ENCODE peak calls at places on chromosomes 4 and X, in six cellular contexts. X is spleen, T is A549, K is adrenal gland, C is breast epithelium, D is lower leg skin. L is an unnamed sample.

GRCh38 chr4:3413217-3413671 is 28.5 kb upstream of the HGFAC start:
- DNase-seq in X (peak), T (no peak), K (peak), C (no peak), D (no peak), L (no peak)

GRCh38 chrX:139204903-139205667 is 325.5 kb upstream of the F9 start:
- DNase-seq in X (peak), T (peak), K (peak), C (peak), D (no peak), L (no peak)

GRCh38 chr4:99634742-99635360 is 22.8 kb downstream of the C4orf54 start:
- DNase-seq in X (no peak), T (no peak), K (no peak), C (no peak), D (no peak), L (no peak)

GRCh38 chrX:53715336-53715924 is 28.9 kb upstream of the HUWE1 start:
- DNase-seq in X (no peak), T (no peak), K (no peak), C (no peak), D (no peak), L (no peak)

GRCh38 chr4:158176108-158176507 is 3.3 kb upstream of the GASK1B start:
- DNase-seq in X (no peak), T (no peak), K (peak), C (peak), D (no peak), L (no peak)

GRCh38 chrX:3476973-3477372 is 130.5 kb upstream of the MXRA5 start:
- DNase-seq in X (no peak), T (no peak), K (no peak), C (no peak), D (no peak), L (no peak)

GRCh38 chrX:97898798-97899197 is 1015.1 kb downstream of the RPA4 start:
- DNase-seq in X (no peak), T (no peak), K (no peak), C (no peak), D (no peak), L (no peak)

GRCh38 chrX:123846598-123847038 is 13.2 kb upstream of the XIAP start:
- DNase-seq in X (no peak), T (peak), K (no peak), C (no peak), D (no peak), L (no peak)

GRCh38 chrX:11558972-11559371 is 106.7 kb downstream of the ARHGAP6 start:
- DNase-seq in X (no peak), T (peak), K (no peak), C (no peak), D (no peak), L (no peak)

GRCh38 chr4:77286906-77287305 is 129.9 kb downstream of the CCNG2 start:
- DNase-seq in X (no peak), T (no peak), K (no peak), C (no peak), D (no peak), L (no peak)

GRCh38 chr4:37964734-37965457 is 4.7 kb downstream of the PTTG2 start:
- DNase-seq in X (no peak), T (no peak), K (no peak), C (no peak), D (no peak), L (no peak)

GRCh38 chrX:55778322-55778721 is 60.8 kb downstream of the RRAGB start:
- DNase-seq in X (no peak), T (no peak), K (no peak), C (no peak), D (no peak), L (no peak)

DNA sequence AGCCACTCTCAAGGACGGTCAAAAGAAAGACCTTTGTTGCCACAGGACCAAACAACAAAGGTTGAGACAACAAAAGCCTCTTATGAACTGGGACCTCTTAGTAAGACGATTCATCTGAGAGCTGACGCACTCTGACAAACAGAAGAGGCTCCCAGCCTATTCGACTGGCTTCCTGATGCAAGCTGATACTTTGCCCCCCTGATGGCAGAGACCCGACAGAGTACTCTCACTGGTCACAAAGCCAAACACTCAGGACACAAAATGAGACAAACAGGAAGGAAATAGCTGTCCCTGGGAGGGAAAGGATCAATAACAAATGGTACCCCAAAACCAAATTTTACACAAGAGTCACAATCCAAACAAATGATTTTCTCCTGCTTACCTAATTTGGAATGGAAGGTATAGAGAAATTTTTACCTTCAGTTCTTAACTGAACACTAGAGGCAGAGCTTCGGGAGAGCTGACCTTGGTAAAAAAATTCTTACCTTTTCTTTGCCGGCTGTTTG is 75.2 kb upstream of the PLAC8 start:
- DNase-seq in X (no peak), T (peak), K (no peak), C (no peak), D (no peak), L (no peak)
- TF ChIP-seq CTCF in X (no peak), T (no peak), K (no peak), C (no peak), D (no peak), L (no peak)

GRCh38 chr4:102826105-102826889 is 1.1 kb downstream of the UBE2D3 start:
- DNase-seq in X (no peak), T (no peak), K (no peak), C (no peak), D (no peak), L (no peak)
- TF ChIP-seq POLR2A in X (no peak), T (no peak), K (no peak), C (no peak), D (no peak), L (no peak)

DNA sequence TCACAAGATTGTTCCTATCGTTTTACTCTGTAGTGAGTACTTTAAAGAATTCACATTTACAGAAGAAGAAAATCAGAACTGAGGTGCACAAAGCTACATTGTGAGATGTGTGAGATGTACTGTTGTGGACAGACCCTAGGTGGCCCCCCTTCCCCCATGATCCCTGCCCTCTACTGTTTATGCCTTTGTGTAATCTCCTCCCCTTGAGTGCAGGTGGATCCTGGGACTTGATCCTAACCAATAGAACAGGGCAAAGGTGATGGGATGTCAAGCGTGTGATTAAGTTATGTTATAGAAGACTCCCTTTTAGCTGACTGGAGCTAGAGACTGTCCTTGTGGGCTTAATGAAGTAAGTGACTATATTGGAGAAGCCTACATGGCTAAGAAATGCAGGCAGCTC is 225.1 kb upstream of the LEF1 start:
- DNase-seq in X (no peak), T (no peak), K (no peak), C (no peak), D (no peak), L (no peak)
- TF ChIP-seq CTCF in X (no peak), T (no peak), K (no peak), C (no peak), D (no peak), L (no peak)

GRCh38 chr4:39458505-39459300 is at the start of the genes LIAS and RPL9:
- DNase-seq in X (peak), T (peak), K (peak), C (peak), D (peak), L (peak)
- TF ChIP-seq POLR2A in X (peak), T (peak), K (peak), C (peak), D (no peak), L (peak)

GRCh38 chr4:70531981-70532380 is 13.6 kb downstream of the AMTN start:
- DNase-seq in X (no peak), T (peak), K (no peak), C (no peak), D (no peak), L (no peak)
- TF ChIP-seq CTCF in X (no peak), T (no peak), K (no peak), C (no peak), D (no peak), L (no peak)

GRCh38 chr4:128168701-128169100 is 107.6 kb downstream of the LARP1B start:
- DNase-seq in X (no peak), T (no peak), K (no peak), C (no peak), D (no peak), L (no peak)
- TF ChIP-seq POLR2A in X (no peak), T (no peak), K (no peak), C (no peak), D (no peak), L (no peak)

GRCh38 chr4:121952290-121952689 is 430 bp upstream of the TRPC3 start:
- DNase-seq in X (no peak), T (no peak), K (no peak), C (no peak), D (no peak), L (no peak)

GRCh38 chr4:121951570-121952110 is at the start of gene TRPC3:
- DNase-seq in X (peak), T (no peak), K (no peak), C (no peak), D (no peak), L (peak)

GRCh38 chr4:121946644-121947043 is 5.2 kb downstream of the TRPC3 start:
- DNase-seq in X (no peak), T (no peak), K (no peak), C (no peak), D (no peak), L (no peak)

GRCh38 chr4:121950680-121951569 is 935 bp downstream of the TRPC3 start:
- DNase-seq in X (peak), T (no peak), K (no peak), C (no peak), D (no peak), L (no peak)

DNA sequence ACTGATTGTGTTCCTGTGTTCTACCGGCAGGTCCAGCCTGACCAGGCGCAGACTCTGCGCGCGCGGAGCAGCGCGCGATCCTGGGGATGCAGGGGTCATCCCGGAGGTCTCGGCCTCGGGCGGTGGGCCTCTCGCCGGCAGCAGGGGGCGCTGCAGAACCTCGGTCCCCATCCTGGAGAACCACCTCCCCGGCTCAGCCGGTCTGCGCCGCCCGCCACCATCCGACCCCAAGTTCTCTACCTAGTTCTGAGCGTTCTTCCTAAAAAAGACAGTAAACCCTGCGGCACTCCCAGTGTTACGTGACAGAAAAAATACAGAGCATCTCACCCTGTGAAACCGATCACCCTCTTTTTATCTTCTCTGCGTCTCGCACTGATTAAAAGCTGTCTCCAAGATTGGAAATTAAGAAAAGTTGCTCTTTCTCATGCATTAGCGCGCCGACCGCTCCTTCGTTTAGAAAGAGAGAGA is 1.6 kb downstream of the TRPC3 start:
- DNase-seq in X (peak), T (peak), K (peak), C (peak), D (peak), L (peak)
- TF ChIP-seq CTCF in X (peak), T (peak), K (peak), C (peak), D (no peak), L (peak)

GRCh38 chr4:48137766-48138349 is 3.8 kb upstream of the TXK start:
- DNase-seq in X (no peak), T (no peak), K (no peak), C (no peak), D (no peak), L (no peak)

GRCh38 chr4:48141048-48141447 is 7.0 kb upstream of the TXK start:
- DNase-seq in X (no peak), T (peak), K (no peak), C (no peak), D (no peak), L (no peak)

GRCh38 chr4:48138511-48138910 is 4.5 kb upstream of the TXK start:
- DNase-seq in X (no peak), T (no peak), K (no peak), C (no peak), D (no peak), L (no peak)

GRCh38 chr4:48138936-48139335 is 4.9 kb upstream of the TXK start:
- DNase-seq in X (no peak), T (no peak), K (no peak), C (no peak), D (no peak), L (no peak)

GRCh38 chr4:48139688-48140087 is 5.6 kb upstream of the TXK start:
- DNase-seq in X (no peak), T (no peak), K (no peak), C (no peak), D (no peak), L (no peak)
- TF ChIP-seq POLR2A in X (no peak), T (no peak), K (no peak), C (no peak), D (no peak), L (no peak)

GRCh38 chr4:23332266-23332665 is 557.6 kb downstream of the PPARGC1A start:
- DNase-seq in X (no peak), T (no peak), K (no peak), C (no peak), D (no peak), L (no peak)

GRCh38 chr4:23333946-23334878 is 555.6 kb downstream of the PPARGC1A start:
- DNase-seq in X (no peak), T (peak), K (peak), C (no peak), D (no peak), L (no peak)

GRCh38 chr4:23333556-23333945 is 556.3 kb downstream of the PPARGC1A start:
- DNase-seq in X (no peak), T (no peak), K (no peak), C (no peak), D (no peak), L (no peak)

GRCh38 chr4:23337292-23337691 is 552.6 kb downstream of the PPARGC1A start:
- DNase-seq in X (no peak), T (no peak), K (no peak), C (no peak), D (no peak), L (no peak)
- TF ChIP-seq CTCF in X (no peak), T (no peak), K (no peak), C (no peak), D (no peak), L (peak)

GRCh38 chr4:86331362-86331761 is 28.5 kb downstream of the MAPK10 start:
- DNase-seq in X (no peak), T (no peak), K (no peak), C (no peak), D (no peak), L (no peak)
- TF ChIP-seq POLR2A in X (no peak), T (no peak), K (no peak), C (no peak), D (no peak), L (no peak)